ENCODE peak calls at places on chromosome 4, in six cellular contexts. E is ELR; R is activated CD4-positive, CD25-positive, alpha-beta regulatory T cell; O is stimulated activated CD8-positive, alpha-beta memory T cell treated with anti-CD3 and anti-CD28 coated beads, Interleukin-7, amount 100 ng/mL, for 1 hour; T is H9; D is glomerular endothelial cell. Z is an unnamed sample.

GRCh38 chr4:11765849-11766453 is 337.3 kb upstream of the HS3ST1 start:
- DNase-seq in D (no peak), R (no peak), T (peak), O (no peak), E (peak), Z (no peak)

GRCh38 chr4:146087856-146088255 is 87.7 kb upstream of the LSM6 start:
- DNase-seq in O (no peak), R (no peak), T (no peak), E (no peak), D (no peak), Z (no peak)

GRCh38 chr4:101621120-101621519 is 169.4 kb upstream of the BANK1 start:
- DNase-seq in D (no peak), O (no peak), T (no peak), E (no peak), R (no peak), Z (peak)

GRCh38 chr4:171954650-171955049 is 141.4 kb downstream of the GALNTL6 start:
- DNase-seq in E (peak), R (no peak), T (no peak), D (no peak), O (no peak), Z (no peak)

GRCh38 chr4:88812420-88812819 is 114.8 kb upstream of the NAP1L5 start:
- DNase-seq in T (no peak), D (no peak), E (no peak), O (no peak), R (no peak), Z (no peak)

GRCh38 chr4:145176641-145177432 is 3.6 kb downstream of the OTUD4 start:
- DNase-seq in T (no peak), O (no peak), E (peak), R (no peak), D (no peak), Z (no peak)

GRCh38 chr4:81032805-81033684 is 2.5 kb downstream of the BMP3 start:
- DNase-seq in E (no peak), D (no peak), T (no peak), O (no peak), R (no peak), Z (peak)

GRCh38 chr4:131388277-131388676 is 1760.8 kb upstream of the PCDH10 start:
- DNase-seq in D (no peak), T (no peak), R (no peak), O (no peak), E (no peak), Z (no peak)

GRCh38 chr4:99887837-99888236 is 6.4 kb downstream of the LAMTOR3 start:
- DNase-seq in E (no peak), T (no peak), D (no peak), O (no peak), R (no peak), Z (no peak)

GRCh38 chr4:153115322-153116100 is 88.7 kb upstream of the TRIM2 start:
- DNase-seq in O (peak), R (peak), D (peak), T (no peak), E (peak), Z (peak)